ENCODE peak calls at places on chromosomes 5 and 9, in eight cellular contexts. One of them, this sample, is unnamed.

GRCh38 chr9:129383005-129383414 is 204.9 kb upstream of the IER5L start:
- DNase-seq in endodermal cell: peak; percentile 80
- DNase-seq in astrocyte: no peak
- DNase-seq in GM23338: peak; percentile 58
- DNase-seq in fibroblast of the aortic adventitia: no peak
- DNase-seq in dorsolateral prefrontal cortex: no peak
- DNase-seq in H9: peak; percentile 59
- DNase-seq in A549: no peak
- DNase-seq in this sample: no peak

GRCh38 chr9:33475357-33475756 is 1.6 kb upstream of the NOL6 start:
- DNase-seq in endodermal cell: no peak
- DNase-seq in astrocyte: no peak
- DNase-seq in GM23338: no peak
- DNase-seq in fibroblast of the aortic adventitia: no peak
- DNase-seq in dorsolateral prefrontal cortex: no peak
- DNase-seq in H9: no peak
- DNase-seq in A549: no peak
- DNase-seq in this sample: peak; percentile 17

GRCh38 chr5:15992918-15993317 is 186.7 kb downstream of the MARCHF11 start:
- DNase-seq in endodermal cell: no peak
- DNase-seq in astrocyte: peak; percentile 74
- DNase-seq in GM23338: no peak
- DNase-seq in fibroblast of the aortic adventitia: peak; percentile 50
- DNase-seq in dorsolateral prefrontal cortex: no peak
- DNase-seq in H9: no peak
- DNase-seq in A549: peak; percentile 27
- DNase-seq in this sample: no peak

GRCh38 chr9:113237026-113237425 is 15.7 kb downstream of the SLC31A1 start:
- DNase-seq in endodermal cell: no peak
- DNase-seq in astrocyte: no peak
- DNase-seq in GM23338: no peak
- DNase-seq in fibroblast of the aortic adventitia: no peak
- DNase-seq in dorsolateral prefrontal cortex: no peak
- DNase-seq in H9: no peak
- DNase-seq in A549: no peak
- DNase-seq in this sample: no peak

GRCh38 chr9:2157277-2158105 is 142.3 kb downstream of the SMARCA2 start:
- DNase-seq in endodermal cell: peak; percentile 63
- DNase-seq in astrocyte: peak; percentile 67
- DNase-seq in GM23338: peak; percentile 44
- DNase-seq in fibroblast of the aortic adventitia: peak; percentile 60
- DNase-seq in dorsolateral prefrontal cortex: no peak
- DNase-seq in H9: peak; percentile 37
- DNase-seq in A549: peak; percentile 52
- DNase-seq in this sample: no peak

GRCh38 chr5:14348142-14348541 is 205.0 kb downstream of the TRIO start:
- DNase-seq in endodermal cell: no peak
- DNase-seq in astrocyte: no peak
- DNase-seq in GM23338: no peak
- DNase-seq in fibroblast of the aortic adventitia: no peak
- DNase-seq in dorsolateral prefrontal cortex: no peak
- DNase-seq in H9: no peak
- DNase-seq in A549: no peak
- DNase-seq in this sample: no peak

GRCh38 chr9:113918697-113919390 is 42.7 kb downstream of the ZNF618 start:
- DNase-seq in endodermal cell: no peak
- DNase-seq in astrocyte: no peak
- DNase-seq in GM23338: no peak
- DNase-seq in fibroblast of the aortic adventitia: no peak
- DNase-seq in dorsolateral prefrontal cortex: no peak
- DNase-seq in H9: peak; percentile 20
- DNase-seq in A549: no peak
- DNase-seq in this sample: no peak

GRCh38 chr5:53302524-53302923 is 177.9 kb upstream of the FST start:
- DNase-seq in endodermal cell: no peak
- DNase-seq in astrocyte: peak; percentile 67
- DNase-seq in GM23338: no peak
- DNase-seq in fibroblast of the aortic adventitia: peak; percentile 71
- DNase-seq in dorsolateral prefrontal cortex: no peak
- DNase-seq in H9: no peak
- DNase-seq in A549: no peak
- DNase-seq in this sample: no peak

GRCh38 chr9:120947222-120947621 is 20.6 kb upstream of the TRAF1 start:
- DNase-seq in endodermal cell: no peak
- DNase-seq in astrocyte: no peak
- DNase-seq in GM23338: no peak
- DNase-seq in fibroblast of the aortic adventitia: no peak
- DNase-seq in dorsolateral prefrontal cortex: no peak
- DNase-seq in H9: no peak
- DNase-seq in A549: no peak
- DNase-seq in this sample: no peak

GRCh38 chr5:37631939-37632338 is 207.9 kb downstream of the GDNF start:
- DNase-seq in endodermal cell: no peak
- DNase-seq in astrocyte: no peak
- DNase-seq in GM23338: no peak
- DNase-seq in fibroblast of the aortic adventitia: no peak
- DNase-seq in dorsolateral prefrontal cortex: no peak
- DNase-seq in H9: no peak
- DNase-seq in A549: no peak
- DNase-seq in this sample: no peak

GRCh38 chr5:172007795-172008465 is 1.5 kb upstream of the FBXW11 start:
- DNase-seq in endodermal cell: no peak
- DNase-seq in astrocyte: peak; percentile 92
- DNase-seq in GM23338: no peak
- DNase-seq in fibroblast of the aortic adventitia: peak; percentile 97
- DNase-seq in dorsolateral prefrontal cortex: no peak
- DNase-seq in H9: peak; percentile 30
- DNase-seq in A549: no peak
- DNase-seq in this sample: no peak

GRCh38 chr9:134189475-134190231 is 25.3 kb upstream of the RNU6ATAC start:
- DNase-seq in endodermal cell: peak; percentile 49
- DNase-seq in astrocyte: peak; percentile 39
- DNase-seq in GM23338: no peak
- DNase-seq in fibroblast of the aortic adventitia: no peak
- DNase-seq in dorsolateral prefrontal cortex: peak; percentile 22
- DNase-seq in H9: no peak
- DNase-seq in A549: no peak
- DNase-seq in this sample: no peak

GRCh38 chr9:3809724-3810123 is 283.9 kb upstream of the RFX3 start:
- DNase-seq in endodermal cell: no peak
- DNase-seq in astrocyte: no peak
- DNase-seq in GM23338: no peak
- DNase-seq in fibroblast of the aortic adventitia: no peak
- DNase-seq in dorsolateral prefrontal cortex: no peak
- DNase-seq in H9: no peak
- DNase-seq in A549: peak; percentile 21
- DNase-seq in this sample: no peak

GRCh38 chr5:67214036-67214435 is 17.4 kb upstream of the CD180 start:
- DNase-seq in endodermal cell: no peak
- DNase-seq in astrocyte: no peak
- DNase-seq in GM23338: no peak
- DNase-seq in fibroblast of the aortic adventitia: no peak
- DNase-seq in dorsolateral prefrontal cortex: no peak
- DNase-seq in H9: no peak
- DNase-seq in A549: no peak
- DNase-seq in this sample: peak; percentile 44

GRCh38 chr9:108543251-108543768 is 312.5 kb downstream of the ACTL7B start:
- DNase-seq in endodermal cell: peak; percentile 84
- DNase-seq in astrocyte: peak; percentile 35
- DNase-seq in GM23338: peak; percentile 17
- DNase-seq in fibroblast of the aortic adventitia: peak; percentile 24
- DNase-seq in dorsolateral prefrontal cortex: no peak
- DNase-seq in H9: peak; percentile 49
- DNase-seq in A549: peak; percentile 82
- DNase-seq in this sample: no peak

GRCh38 chr5:95712347-95712958 is 18.7 kb upstream of the RHOBTB3 start:
- DNase-seq in endodermal cell: peak; percentile 87
- DNase-seq in astrocyte: peak; percentile 95
- DNase-seq in GM23338: peak; percentile 38
- DNase-seq in fibroblast of the aortic adventitia: peak; percentile 86
- DNase-seq in dorsolateral prefrontal cortex: no peak
- DNase-seq in H9: no peak
- DNase-seq in A549: peak; percentile 79
- DNase-seq in this sample: no peak

GRCh38 chr5:111043712-111044506 is 27.6 kb upstream of the TSLP start:
- DNase-seq in endodermal cell: peak; percentile 78
- DNase-seq in astrocyte: peak; percentile 39
- DNase-seq in GM23338: peak; percentile 40
- DNase-seq in fibroblast of the aortic adventitia: peak; percentile 53
- DNase-seq in dorsolateral prefrontal cortex: no peak
- DNase-seq in H9: peak; percentile 32
- DNase-seq in A549: no peak
- DNase-seq in this sample: no peak

GRCh38 chr9:115073456-115073855 is 44.5 kb downstream of the TNC start:
- DNase-seq in endodermal cell: no peak
- DNase-seq in astrocyte: no peak
- DNase-seq in GM23338: no peak
- DNase-seq in fibroblast of the aortic adventitia: no peak
- DNase-seq in dorsolateral prefrontal cortex: no peak
- DNase-seq in H9: no peak
- DNase-seq in A549: no peak
- DNase-seq in this sample: no peak

DNA sequence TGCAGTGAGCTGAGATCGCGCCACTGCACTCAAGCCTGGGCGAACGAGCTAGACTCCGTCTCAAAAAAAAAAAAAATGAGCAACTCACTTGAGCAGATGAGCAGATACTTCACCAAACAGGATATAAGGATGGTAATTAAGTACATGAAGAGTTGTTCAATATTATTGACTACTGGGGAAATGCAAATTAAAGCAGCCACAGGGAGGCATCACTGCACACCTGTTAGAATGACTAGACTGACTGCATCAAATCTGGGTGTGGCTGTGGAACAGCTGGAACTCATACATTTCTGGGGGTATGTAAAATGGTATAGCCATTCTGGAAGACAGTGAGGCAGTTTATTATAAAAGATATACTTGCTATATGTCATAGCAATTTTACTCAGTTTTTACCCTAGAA is 93.0 kb downstream of the WNK2 start:
- DNase-seq in endodermal cell: no peak
- DNase-seq in astrocyte: no peak
- DNase-seq in GM23338: no peak
- DNase-seq in fibroblast of the aortic adventitia: no peak
- DNase-seq in dorsolateral prefrontal cortex: no peak
- DNase-seq in H9: no peak
- DNase-seq in A549: no peak
- DNase-seq in this sample: no peak
- TF ChIP-seq CTCF in endodermal cell: no peak
- TF ChIP-seq CTCF in astrocyte: no peak
- TF ChIP-seq CTCF in GM23338: no peak
- TF ChIP-seq CTCF in fibroblast of the aortic adventitia: no peak
- TF ChIP-seq CTCF in dorsolateral prefrontal cortex: no peak
- TF ChIP-seq CTCF in H9: no peak
- TF ChIP-seq CTCF in A549: no peak
- TF ChIP-seq CTCF in this sample: no peak

DNA sequence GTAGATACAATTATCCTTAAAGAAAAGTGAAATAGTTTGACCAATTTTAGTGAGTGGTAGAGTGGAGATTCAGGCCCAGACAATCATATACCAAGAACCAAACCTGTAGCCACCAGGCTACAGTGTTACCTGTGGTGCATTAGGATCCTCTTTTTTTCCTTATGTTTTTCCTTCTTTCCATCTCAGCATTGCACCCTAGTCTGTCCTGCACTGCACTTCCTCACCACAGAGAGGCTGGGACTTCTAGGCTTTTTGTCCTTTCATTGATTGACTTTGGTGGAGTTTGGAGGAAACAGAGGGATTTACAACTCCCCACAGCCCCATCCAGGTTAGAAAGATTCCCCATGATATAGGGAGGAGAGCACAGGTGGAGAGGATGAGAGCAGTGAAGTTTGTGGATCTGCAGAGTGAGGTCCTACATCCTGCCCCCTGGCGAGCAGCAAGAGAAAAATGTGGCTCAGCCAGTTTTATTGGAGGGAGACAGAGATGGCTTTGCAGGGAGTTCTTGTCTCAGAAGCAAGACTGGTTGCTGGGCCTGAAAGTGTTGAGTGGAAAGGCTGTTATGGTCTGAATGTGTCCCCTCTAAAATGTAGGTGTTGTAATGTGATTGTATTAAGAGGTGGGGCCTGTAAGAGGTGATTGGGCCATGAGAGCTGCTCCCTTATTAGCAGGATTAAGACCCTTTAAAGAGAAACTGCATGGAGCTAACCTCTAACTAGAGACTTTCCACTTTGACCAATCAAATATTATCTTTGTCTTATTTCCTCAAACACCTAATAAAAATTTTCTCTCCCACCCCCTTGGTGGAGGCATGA is 36.2 kb downstream of the KIF4B start:
- DNase-seq in endodermal cell: peak; percentile 84
- DNase-seq in astrocyte: no peak
- DNase-seq in GM23338: peak; percentile 76
- DNase-seq in fibroblast of the aortic adventitia: peak; percentile 4
- DNase-seq in dorsolateral prefrontal cortex: no peak
- DNase-seq in H9: peak; percentile 76
- DNase-seq in A549: peak; percentile 31
- DNase-seq in this sample: no peak
- TF ChIP-seq CTCF in endodermal cell: peak; percentile 78
- TF ChIP-seq CTCF in astrocyte: peak; percentile 28
- TF ChIP-seq CTCF in GM23338: peak; percentile 66
- TF ChIP-seq CTCF in fibroblast of the aortic adventitia: no peak
- TF ChIP-seq CTCF in dorsolateral prefrontal cortex: no peak
- TF ChIP-seq CTCF in H9: peak; percentile 64
- TF ChIP-seq CTCF in A549: peak; percentile 25
- TF ChIP-seq CTCF in this sample: peak; percentile 15

DNA sequence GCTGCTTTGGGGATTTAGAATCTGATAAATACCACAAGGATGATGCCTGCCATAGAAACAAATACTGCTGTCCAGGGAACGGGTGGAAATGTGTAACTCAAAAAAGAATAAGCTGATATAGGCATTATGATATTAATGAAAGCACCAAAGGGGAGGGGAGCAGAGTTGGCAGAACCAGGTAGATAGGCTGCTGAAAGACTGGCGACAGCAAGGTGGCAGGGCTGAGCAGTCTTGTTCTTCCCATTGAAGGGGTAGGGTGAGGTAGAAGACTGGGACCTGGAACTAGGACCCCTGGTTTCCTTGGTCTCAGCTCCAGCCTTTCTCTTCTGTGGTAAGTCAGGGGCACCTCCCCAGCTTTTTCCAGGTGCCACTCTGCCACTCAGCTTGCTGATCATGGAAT is 31.4 kb upstream of the TMOD1 start:
- DNase-seq in endodermal cell: peak; percentile 65
- DNase-seq in astrocyte: no peak
- DNase-seq in GM23338: peak; percentile 61
- DNase-seq in fibroblast of the aortic adventitia: no peak
- DNase-seq in dorsolateral prefrontal cortex: no peak
- DNase-seq in H9: peak; percentile 45
- DNase-seq in A549: peak; percentile 14
- DNase-seq in this sample: no peak
- TF ChIP-seq CTCF in endodermal cell: peak; percentile 73
- TF ChIP-seq CTCF in astrocyte: no peak
- TF ChIP-seq CTCF in GM23338: peak; percentile 82
- TF ChIP-seq CTCF in fibroblast of the aortic adventitia: no peak
- TF ChIP-seq CTCF in dorsolateral prefrontal cortex: peak; percentile 40
- TF ChIP-seq CTCF in H9: peak; percentile 70
- TF ChIP-seq CTCF in A549: no peak
- TF ChIP-seq CTCF in this sample: no peak

DNA sequence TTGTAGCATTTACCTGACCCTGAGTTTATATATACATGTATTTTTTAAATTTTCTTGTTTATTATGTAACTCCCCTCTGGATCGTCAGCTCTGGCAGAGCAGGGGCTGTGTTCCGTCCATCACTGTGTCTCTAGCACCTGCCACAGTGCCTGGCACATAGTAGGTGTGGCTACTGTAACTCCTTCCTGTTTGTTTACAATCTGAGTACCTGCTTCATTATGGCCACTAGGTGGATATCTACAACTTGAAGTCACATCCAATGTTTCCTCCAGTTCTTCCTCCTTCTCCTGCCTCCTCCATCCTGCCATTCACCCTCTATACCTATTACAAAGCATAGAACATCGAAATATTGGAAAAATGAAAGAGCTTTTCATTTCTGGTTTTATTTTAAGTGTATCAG is 14.2 kb upstream of the PPP1R2B start:
- DNase-seq in endodermal cell: peak; percentile 51
- DNase-seq in astrocyte: no peak
- DNase-seq in GM23338: peak; percentile 81
- DNase-seq in fibroblast of the aortic adventitia: no peak
- DNase-seq in dorsolateral prefrontal cortex: no peak
- DNase-seq in H9: peak; percentile 39
- DNase-seq in A549: peak; percentile 60
- DNase-seq in this sample: no peak
- TF ChIP-seq CTCF in endodermal cell: peak; percentile 78
- TF ChIP-seq CTCF in astrocyte: no peak
- TF ChIP-seq CTCF in GM23338: peak; percentile 80
- TF ChIP-seq CTCF in fibroblast of the aortic adventitia: no peak
- TF ChIP-seq CTCF in dorsolateral prefrontal cortex: no peak
- TF ChIP-seq CTCF in H9: peak; percentile 75
- TF ChIP-seq CTCF in A549: peak; percentile 30
- TF ChIP-seq CTCF in this sample: no peak

This sample was measured in osteocyte.